ENCODE peak calls at places on chromosome 10, in four cellular contexts. J, O, L and R are unnamed samples.

GRCh38 chr10:55495555-55495954 is 694.5 kb upstream of the PCDH15 start:
- DNase-seq in J (no peak), L (no peak), O (no peak), R (no peak)

GRCh38 chr10:78937388-78937787 is 131.4 kb upstream of the ZMIZ1 start:
- DNase-seq in L (no peak), J (no peak), O (no peak), R (no peak)

GRCh38 chr10:123150986-123151738 is 3.0 kb upstream of the BUB3 start:
- DNase-seq in J (no peak), O (no peak), L (no peak), R (no peak)

GRCh38 chr10:12445701-12446334 is 96.5 kb downstream of the CAMK1D start:
- DNase-seq in O (no peak), L (no peak), J (no peak), R (no peak)

GRCh38 chr10:124640538-124641231 is 103.5 kb downstream of the FAM53B start:
- DNase-seq in O (no peak), J (peak; percentile 49), L (no peak), R (no peak)

GRCh38 chr10:53379951-53380350 is 607.4 kb upstream of the MBL2 start:
- DNase-seq in L (no peak), J (no peak), O (no peak), R (no peak)

GRCh38 chr10:130202984-130203617 is 66.9 kb downstream of the GLRX3 start:
- DNase-seq in J (no peak), L (no peak), O (no peak), R (no peak)

GRCh38 chr10:7876541-7877127 is 58.3 kb downstream of the TAF3 start:
- DNase-seq in J (no peak), O (no peak), L (no peak), R (no peak)

GRCh38 chr10:127016331-127016730 is 111.1 kb downstream of the DOCK1 start:
- DNase-seq in O (no peak), J (no peak), L (no peak), R (no peak)

GRCh38 chr10:35335718-35336083 is 608 bp upstream of the CCNY start:
- DNase-seq in J (no peak), L (no peak), O (no peak), R (no peak)

GRCh38 chr10:112951349-112952281 is 1.6 kb downstream of the TCF7L2 start:
- DNase-seq in J (peak; percentile 50), L (no peak), O (peak; percentile 86), R (peak; percentile 72)

GRCh38 chr10:13066527-13066926 is 33.4 kb upstream of the OPTN start:
- DNase-seq in O (no peak), J (no peak), L (no peak), R (no peak)

GRCh38 chr10:112375721-112376577 is 2.0 kb downstream of the ACSL5 start:
- DNase-seq in L (no peak), O (peak; percentile 56), J (no peak), R (no peak)

GRCh38 chr10:1035201-1035600 is 9.5 kb upstream of the IDI2 start:
- DNase-seq in J (no peak), O (no peak), L (no peak), R (no peak)

GRCh38 chr10:24034571-24034970 is 174.4 kb upstream of the KIAA1217 start:
- DNase-seq in O (no peak), J (no peak), L (no peak), R (no peak)

GRCh38 chr10:30816144-30816811 is 186.7 kb upstream of the LYZL2 start:
- DNase-seq in J (no peak), O (no peak), L (no peak), R (no peak)

GRCh38 chr10:79390551-79391229 is 43.4 kb downstream of the PPIF start:
- DNase-seq in O (no peak), J (peak; percentile 86), L (no peak), R (no peak)

GRCh38 chr10:126331101-126331500 is 57.2 kb downstream of the ADAM12 start:
- DNase-seq in O (no peak), L (no peak), J (no peak), R (no peak)

GRCh38 chr10:31083765-31084184 is 52.1 kb upstream of the ZNF438 start:
- DNase-seq in J (peak; percentile 21), O (peak; percentile 20), L (no peak), R (peak; percentile 72)

GRCh38 chr10:103395754-103396066 is 565 bp downstream of the ATP5MK start:
- DNase-seq in L (no peak), O (no peak), J (no peak), R (no peak)

GRCh38 chr10:114077815-114078219 is 34.2 kb downstream of the ADRB1 start:
- DNase-seq in O (no peak), J (no peak), L (no peak), R (no peak)

GRCh38 chr10:122551450-122551849 is 9.1 kb upstream of the DMBT1 start:
- DNase-seq in O (peak; percentile 36), J (no peak), L (no peak), R (no peak)

GRCh38 chr10:34626158-34626557 is 188.9 kb downstream of the PARD3 start:
- DNase-seq in J (no peak), L (no peak), O (no peak), R (no peak)

GRCh38 chr10:3961082-3961481 is 176.1 kb upstream of the KLF6 start:
- DNase-seq in L (no peak), J (no peak), O (no peak), R (no peak)

GRCh38 chr10:128711776-128712175 is 585.6 kb upstream of the MKI67 start:
- DNase-seq in L (no peak), J (no peak), O (no peak), R (no peak)

GRCh38 chr10:75226656-75227055 is 9.1 kb downstream of the COMTD1 start:
- DNase-seq in J (no peak), L (no peak), O (no peak), R (no peak)

GRCh38 chr10:86969421-86970041 is 1.2 kb downstream of the ADIRF start:
- DNase-seq in O (no peak), L (no peak), J (no peak), R (no peak)

GRCh38 chr10:69729326-69730048 is 72.2 kb upstream of the COL13A1 start:
- DNase-seq in L (no peak), O (no peak), J (no peak), R (no peak)

GRCh38 chr10:69731698-69732097 is 70.0 kb upstream of the COL13A1 start:
- DNase-seq in J (no peak), L (no peak), O (no peak), R (no peak)

GRCh38 chr10:69731184-69731583 is 70.5 kb upstream of the COL13A1 start:
- DNase-seq in O (no peak), J (no peak), L (no peak), R (no peak)

GRCh38 chr10:69732147-69732825 is 69.4 kb upstream of the COL13A1 start:
- DNase-seq in O (no peak), J (no peak), L (no peak), R (no peak)

GRCh38 chr10:69730251-69731156 is 71.2 kb upstream of the COL13A1 start:
- DNase-seq in J (no peak), L (no peak), O (no peak), R (no peak)
- TF ChIP-seq TCF7L2 in J (no peak), L (no peak), O (no peak), R (no peak)

GRCh38 chr10:98096316-98096715 is 38.1 kb upstream of the R3HCC1L start:
- DNase-seq in O (no peak), L (no peak), J (no peak), R (no peak)
- TF ChIP-seq TCF7L2 in O (no peak), L (no peak), J (no peak), R (no peak)

GRCh38 chr10:77832243-77832642 is 94.3 kb downstream of the DLG5 start:
- DNase-seq in L (no peak), O (no peak), J (no peak), R (no peak)
- TF ChIP-seq TCF7L2 in L (no peak), O (no peak), J (no peak), R (no peak)

DNA sequence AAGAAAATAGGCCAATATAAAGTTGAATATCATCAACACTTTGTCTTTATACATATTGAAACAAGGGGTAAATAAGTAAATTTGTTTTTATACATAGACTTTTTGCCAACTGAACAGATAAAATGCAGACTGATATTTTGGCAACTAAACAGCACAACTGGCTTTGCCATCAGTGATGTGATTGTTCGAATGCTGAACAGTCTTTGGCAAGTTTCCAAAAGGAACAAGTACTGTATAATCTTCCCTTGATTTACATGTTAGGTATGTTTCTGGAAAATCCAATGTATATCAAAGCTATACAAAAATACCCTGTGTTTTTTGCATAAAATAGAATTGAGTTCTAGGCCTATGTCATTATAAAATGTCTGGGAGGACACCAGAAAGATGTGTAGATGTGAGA is 18.2 kb upstream of the ANKRD1 start:
- DNase-seq in L (no peak), O (no peak), J (no peak), R (no peak)
- TF ChIP-seq TCF7L2 in L (no peak), O (no peak), J (no peak), R (no peak)

GRCh38 chr10:11255796-11256444 is 238.2 kb downstream of the CELF2 start:
- DNase-seq in J (no peak), O (no peak), L (no peak), R (no peak)
- TF ChIP-seq TCF7L2 in J (no peak), O (no peak), L (no peak), R (no peak)

GRCh38 chr10:15320522-15321203 is 50.4 kb downstream of the FAM171A1 start:
- DNase-seq in L (no peak), J (no peak), O (no peak), R (no peak)

GRCh38 chr10:15324113-15324512 is 47.0 kb downstream of the FAM171A1 start:
- DNase-seq in L (no peak), O (no peak), J (no peak), R (no peak)

GRCh38 chr10:15325243-15326002 is 45.7 kb downstream of the FAM171A1 start:
- DNase-seq in O (no peak), L (no peak), J (peak; percentile 55), R (peak; percentile 61)

GRCh38 chr10:15321431-15322321 is 49.4 kb downstream of the FAM171A1 start:
- DNase-seq in L (no peak), O (no peak), J (no peak), R (no peak)

DNA sequence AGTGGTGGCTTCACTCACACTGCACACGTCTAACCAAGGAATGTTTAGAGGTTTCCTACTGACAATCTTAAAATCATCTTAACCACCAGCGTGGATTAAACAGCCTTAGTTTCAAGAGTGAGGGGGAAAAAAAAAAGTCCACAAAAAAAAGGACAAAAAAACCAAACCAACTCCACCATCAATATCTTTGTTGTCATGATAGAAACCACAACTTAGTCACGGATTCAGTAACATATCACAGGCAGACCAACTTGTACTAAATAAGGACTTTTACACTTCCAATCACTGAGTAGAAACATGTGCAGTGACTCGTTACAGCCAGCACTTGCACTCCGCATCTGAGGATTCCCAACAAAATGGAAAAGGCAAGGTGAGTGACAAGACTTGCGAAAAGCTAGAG is 46.5 kb downstream of the FAM171A1 start:
- DNase-seq in J (no peak), L (no peak), O (no peak), R (no peak)
- TF ChIP-seq TCF7L2 in J (no peak), L (no peak), O (no peak), R (no peak)

GRCh38 chr10:42850931-42851330 is 68.3 kb downstream of the BMS1 start:
- DNase-seq in J (no peak), L (no peak), O (no peak), R (no peak)
- TF ChIP-seq TCF7L2 in J (no peak), L (no peak), O (no peak), R (no peak)

GRCh38 chr10:133058267-133059092 is 29.2 kb upstream of the ADGRA1 start:
- DNase-seq in O (no peak), J (no peak), L (no peak), R (no peak)
- TF ChIP-seq TCF7L2 in O (no peak), J (no peak), L (no peak), R (no peak)